ENCODE peak calls at places on chromosome 19, in eight cellular contexts. W is choroid plexus epithelial cell; C is HL-60; Y is left lung; P is naive thymus-derived CD4-positive, alpha-beta T cell; V is astrocyte of the cerebellum; M is stomach; L is lung. S is an unnamed sample.

GRCh38 chr19:44869728-44870470 is 21.2 kb upstream of the TOMM40 start:
- DNase-seq in L (no peak), C (peak), W (peak), M (no peak), P (no peak), V (peak), Y (peak), S (no peak)

GRCh38 chr19:1315470-1316166 is 29.9 kb downstream of the EFNA2 start:
- DNase-seq in W (peak), P (no peak), C (peak), Y (peak), M (peak), L (peak), V (no peak), S (no peak)

GRCh38 chr19:6709549-6709948 is 10.9 kb downstream of the C3 start:
- DNase-seq in W (no peak), C (no peak), V (no peak), Y (no peak), P (no peak), M (no peak), L (no peak), S (no peak)

GRCh38 chr19:40192758-40193586 is 1.7 kb downstream of the MAP3K10 start:
- DNase-seq in Y (no peak), L (no peak), W (no peak), M (no peak), P (no peak), C (no peak), V (no peak), S (no peak)

GRCh38 chr19:6233051-6233826 is 46.5 kb downstream of the MLLT1 start:
- DNase-seq in V (peak), P (no peak), L (peak), M (peak), Y (peak), C (no peak), W (no peak), S (no peak)

GRCh38 chr19:17103177-17103576 is 27.6 kb downstream of the MYO9B start:
- DNase-seq in Y (no peak), V (no peak), L (no peak), C (no peak), M (peak), W (peak), P (no peak), S (no peak)

GRCh38 chr19:52741951-52742485 is 7.2 kb upstream of the ZNF611 start:
- DNase-seq in W (no peak), L (no peak), M (no peak), V (no peak), Y (no peak), C (no peak), P (no peak), S (no peak)

GRCh38 chr19:36638862-36639510 is 27.7 kb downstream of the ZNF461 start:
- DNase-seq in L (no peak), W (peak), M (no peak), Y (no peak), V (no peak), P (no peak), C (no peak), S (no peak)

GRCh38 chr19:372306-372890 is 27.8 kb upstream of the MIER2 start:
- DNase-seq in V (peak), C (no peak), P (no peak), W (peak), M (peak), Y (no peak), L (no peak), S (no peak)

GRCh38 chr19:37929512-37929911 is 22.5 kb downstream of the SIPA1L3 start:
- DNase-seq in M (no peak), L (no peak), Y (no peak), V (no peak), C (no peak), W (no peak), P (no peak), S (no peak)

GRCh38 chr19:33446918-33447293 is 73.4 kb downstream of the CEBPG start:
- DNase-seq in M (no peak), V (no peak), P (no peak), C (no peak), W (no peak), L (no peak), Y (peak), S (no peak)

GRCh38 chr19:1650627-1651009 is 1.8 kb downstream of the TCF3 start:
- DNase-seq in V (no peak), C (no peak), Y (no peak), L (no peak), M (no peak), P (peak), W (peak), S (no peak)

GRCh38 chr19:406999-407491 is 1.9 kb downstream of the C2CD4C start:
- DNase-seq in M (no peak), W (no peak), Y (no peak), C (no peak), P (no peak), L (no peak), V (no peak), S (no peak)

GRCh38 chr19:40407714-40408600 is 5.2 kb downstream of the PRX start:
- DNase-seq in Y (no peak), L (no peak), M (no peak), W (no peak), V (no peak), C (peak), P (no peak), S (no peak)

GRCh38 chr19:15836345-15836594 is 20.8 kb upstream of the OR10H1 start:
- DNase-seq in V (no peak), P (no peak), W (peak), C (no peak), L (no peak), Y (no peak), M (no peak), S (no peak)

GRCh38 chr19:39218230-39219007 is 14.4 kb upstream of the SYCN start:
- DNase-seq in L (no peak), M (no peak), Y (no peak), V (no peak), C (no peak), W (no peak), P (no peak), S (no peak)

GRCh38 chr19:50465986-50466771 is 10.1 kb upstream of the EMC10 start:
- DNase-seq in M (peak), W (no peak), C (no peak), V (no peak), L (peak), P (no peak), Y (peak), S (no peak)

GRCh38 chr19:38993271-38993670 is 17.7 kb upstream of the FBXO17 start:
- DNase-seq in L (no peak), Y (no peak), W (peak), V (no peak), M (no peak), P (no peak), C (no peak), S (peak)

GRCh38 chr19:7397687-7398086 is 49.0 kb downstream of the ARHGEF18 start:
- DNase-seq in W (peak), P (no peak), M (no peak), L (no peak), Y (no peak), C (no peak), V (peak), S (peak)

GRCh38 chr19:41225238-41226052 is 6.4 kb downstream of the AXL start:
- DNase-seq in W (peak), P (peak), C (no peak), L (peak), Y (peak), M (peak), V (peak), S (peak)

GRCh38 chr19:34808566-34808965 is 35.6 kb upstream of the ZNF599 start:
- DNase-seq in C (no peak), M (no peak), P (no peak), L (no peak), V (peak), Y (no peak), W (peak), S (peak)

GRCh38 chr19:6610934-6611370 is 20.0 kb upstream of the CD70 start:
- DNase-seq in W (peak), Y (no peak), V (peak), P (no peak), C (no peak), L (no peak), M (no peak), S (peak)

GRCh38 chr19:47699360-47699917 is 13.8 kb upstream of the EHD2 start:
- DNase-seq in L (no peak), M (peak), C (peak), P (peak), Y (no peak), V (no peak), W (peak), S (no peak)

GRCh38 chr19:53015730-53016129 is 2.0 kb downstream of the ERVV-1 start:
- DNase-seq in C (no peak), V (no peak), Y (no peak), M (no peak), W (no peak), L (no peak), P (no peak), S (no peak)

GRCh38 chr19:16073988-16074387 is 2.3 kb upstream of the TPM4 start:
- DNase-seq in L (no peak), V (no peak), W (no peak), Y (peak), C (peak), M (no peak), P (peak), S (no peak)

GRCh38 chr19:1668048-1668338 is 15.6 kb upstream of the TCF3 start:
- DNase-seq in P (no peak), M (no peak), W (no peak), C (no peak), Y (no peak), L (no peak), V (no peak), S (no peak)

GRCh38 chr19:47124937-47125668 is 5.5 kb upstream of the SAE1 start:
- DNase-seq in W (peak), V (no peak), C (peak), Y (no peak), M (no peak), L (no peak), P (peak), S (no peak)

GRCh38 chr19:46386996-46387712 is 26.2 kb downstream of the CCDC8 start:
- DNase-seq in Y (no peak), V (no peak), M (no peak), W (no peak), L (no peak), P (no peak), C (no peak), S (no peak)

GRCh38 chr19:48918801-48919247 is 14.7 kb upstream of the DHDH start:
- DNase-seq in L (no peak), W (peak), M (no peak), C (peak), P (no peak), Y (no peak), V (no peak), S (no peak)

GRCh38 chr19:38227272-38228004 is 3.4 kb upstream of the DPF1 start:
- DNase-seq in Y (no peak), C (no peak), M (no peak), V (no peak), W (no peak), L (no peak), P (no peak), S (no peak)

GRCh38 chr19:33449799-33450198 is 71.8 kb downstream of the PEPD start:
- DNase-seq in W (no peak), C (no peak), L (no peak), P (no peak), Y (peak), M (no peak), V (no peak), S (no peak)

GRCh38 chr19:39434123-39435076 is 1.3 kb downstream of the RPS16 start:
- DNase-seq in L (no peak), W (no peak), Y (no peak), M (no peak), C (no peak), P (no peak), V (no peak), S (no peak)

GRCh38 chr19:57615346-57615745 is 1.3 kb downstream of the ZNF134 start:
- DNase-seq in W (peak), C (no peak), V (no peak), P (no peak), Y (no peak), L (no peak), M (no peak), S (no peak)

GRCh38 chr19:27860309-27860934 is 1352.5 kb downstream of the UQCRFS1 start:
- DNase-seq in M (no peak), C (no peak), P (no peak), W (no peak), V (no peak), Y (no peak), L (no peak), S (no peak)

GRCh38 chr19:48639483-48640375 is 2.5 kb upstream of the DBP start:
- DNase-seq in P (no peak), L (no peak), M (no peak), V (no peak), W (no peak), Y (no peak), C (no peak), S (no peak)

GRCh38 chr19:35153701-35154534 is 617 bp upstream of the FXYD5 start:
- DNase-seq in C (peak), M (peak), L (no peak), Y (no peak), W (peak), V (no peak), P (peak), S (no peak)

GRCh38 chr19:31357315-31357673 is 8.1 kb upstream of the TSHZ3 start:
- DNase-seq in L (no peak), Y (no peak), V (no peak), C (no peak), P (no peak), M (no peak), W (no peak), S (no peak)
- H3K4me3 ChIP-seq in L (no peak), Y (no peak), V (no peak), C (no peak), P (no peak), M (no peak), W (no peak), S (no peak)

DNA sequence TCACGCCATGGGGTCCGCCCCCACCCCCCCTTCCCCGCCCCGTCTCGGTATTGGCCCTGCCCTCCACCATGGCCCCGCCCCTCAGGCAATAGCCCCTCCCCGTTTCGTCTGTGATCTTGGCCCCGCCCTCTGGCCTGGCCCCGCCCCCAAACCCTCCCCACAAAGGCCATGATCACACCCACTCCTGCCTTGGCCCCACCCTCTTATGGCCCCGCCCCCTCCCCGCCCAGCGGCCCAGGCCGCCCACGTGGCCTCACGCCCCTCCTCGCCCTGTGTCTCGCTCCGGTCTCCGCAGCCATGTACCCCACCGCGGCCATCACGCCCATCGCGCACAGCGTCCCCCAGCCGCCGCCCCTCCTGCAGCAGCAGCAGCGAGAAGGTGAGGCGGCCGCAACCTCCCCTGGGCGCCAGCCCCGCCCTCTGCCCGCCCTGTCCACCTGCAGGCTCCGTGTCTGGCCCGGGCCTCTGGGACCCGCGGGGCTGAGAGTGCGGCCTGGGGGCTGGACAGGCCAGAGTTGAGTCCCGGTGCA is 61.3 kb downstream of the CELF5 start:
- DNase-seq in C (no peak), W (no peak), L (no peak), Y (no peak), M (no peak), V (no peak), P (no peak), S (no peak)
- H3K4me3 ChIP-seq in C (no peak), W (no peak), L (no peak), Y (peak), M (peak), V (no peak), P (no peak), S (no peak)

DNA sequence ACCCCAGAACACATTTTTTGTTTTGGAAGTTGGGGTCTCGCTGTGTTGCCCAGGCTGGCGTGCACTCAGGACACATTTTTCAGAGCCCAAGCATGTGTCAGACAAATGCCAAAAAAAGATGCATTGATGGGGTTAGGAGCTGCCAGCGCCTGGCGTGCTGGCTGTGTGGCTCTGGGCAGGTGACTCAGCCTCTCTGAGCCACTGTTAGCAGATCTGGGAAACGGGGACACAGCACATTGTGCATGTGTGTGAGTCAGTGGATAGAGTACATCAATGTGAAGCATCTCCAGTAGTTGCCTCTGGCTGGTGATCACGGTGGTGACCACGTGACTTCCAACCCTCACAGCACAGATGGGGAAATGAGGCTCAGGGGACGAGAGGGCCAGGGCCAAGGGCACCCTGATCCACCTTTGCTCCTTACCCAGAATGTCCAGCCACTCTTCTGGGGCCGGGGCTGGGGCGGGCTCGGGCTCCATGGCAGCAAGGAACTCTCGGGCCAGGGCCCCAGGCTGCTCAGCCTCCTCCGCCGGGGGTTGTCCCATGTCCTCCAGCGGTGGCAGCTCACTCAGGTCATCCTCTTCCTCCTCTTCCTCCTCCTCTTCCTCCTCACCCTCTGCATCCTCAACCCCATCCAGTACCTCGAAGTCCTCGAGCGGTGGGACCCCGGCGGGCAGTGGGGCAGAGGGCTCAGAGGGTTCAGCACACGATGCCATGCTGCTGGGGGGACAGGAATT is 1.9 kb downstream of the FKBP8 start:
- DNase-seq in W (no peak), L (no peak), C (no peak), P (no peak), Y (no peak), M (no peak), V (no peak), S (no peak)
- H3K4me3 ChIP-seq in W (peak), L (no peak), C (no peak), P (no peak), Y (no peak), M (no peak), V (peak), S (no peak)

GRCh38 chr19:55656552-55656951 is 1.7 kb downstream of the U2AF2 start:
- DNase-seq in M (no peak), C (no peak), V (no peak), Y (no peak), P (no peak), W (no peak), L (no peak), S (no peak)
- H3K4me3 ChIP-seq in M (peak), C (peak), V (peak), Y (peak), P (peak), W (peak), L (no peak), S (peak)

DNA sequence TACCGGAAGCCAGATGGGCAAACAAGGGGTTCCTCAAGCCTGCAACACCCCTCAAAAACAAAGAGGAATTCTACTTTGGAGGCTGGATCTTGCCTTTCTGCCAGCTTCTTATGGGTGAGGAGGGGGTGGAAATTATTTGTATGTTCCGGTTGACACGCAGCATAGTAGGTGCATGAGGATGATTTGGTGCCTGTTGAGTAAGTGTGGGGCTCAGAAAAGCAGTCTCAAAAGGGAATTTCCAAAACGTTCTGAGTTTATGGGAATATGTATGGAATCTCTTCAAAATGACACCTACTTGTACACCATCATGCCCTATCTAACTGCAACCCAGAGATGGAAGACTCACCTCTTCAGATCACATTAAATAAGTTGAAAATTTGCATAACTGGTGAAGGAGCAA is 3.0 kb upstream of the TECR start:
- DNase-seq in W (no peak), V (no peak), L (no peak), C (no peak), P (no peak), M (no peak), Y (no peak), S (no peak)
- H3K4me3 ChIP-seq in W (no peak), V (no peak), L (no peak), C (no peak), P (no peak), M (no peak), Y (no peak), S (no peak)

DNA sequence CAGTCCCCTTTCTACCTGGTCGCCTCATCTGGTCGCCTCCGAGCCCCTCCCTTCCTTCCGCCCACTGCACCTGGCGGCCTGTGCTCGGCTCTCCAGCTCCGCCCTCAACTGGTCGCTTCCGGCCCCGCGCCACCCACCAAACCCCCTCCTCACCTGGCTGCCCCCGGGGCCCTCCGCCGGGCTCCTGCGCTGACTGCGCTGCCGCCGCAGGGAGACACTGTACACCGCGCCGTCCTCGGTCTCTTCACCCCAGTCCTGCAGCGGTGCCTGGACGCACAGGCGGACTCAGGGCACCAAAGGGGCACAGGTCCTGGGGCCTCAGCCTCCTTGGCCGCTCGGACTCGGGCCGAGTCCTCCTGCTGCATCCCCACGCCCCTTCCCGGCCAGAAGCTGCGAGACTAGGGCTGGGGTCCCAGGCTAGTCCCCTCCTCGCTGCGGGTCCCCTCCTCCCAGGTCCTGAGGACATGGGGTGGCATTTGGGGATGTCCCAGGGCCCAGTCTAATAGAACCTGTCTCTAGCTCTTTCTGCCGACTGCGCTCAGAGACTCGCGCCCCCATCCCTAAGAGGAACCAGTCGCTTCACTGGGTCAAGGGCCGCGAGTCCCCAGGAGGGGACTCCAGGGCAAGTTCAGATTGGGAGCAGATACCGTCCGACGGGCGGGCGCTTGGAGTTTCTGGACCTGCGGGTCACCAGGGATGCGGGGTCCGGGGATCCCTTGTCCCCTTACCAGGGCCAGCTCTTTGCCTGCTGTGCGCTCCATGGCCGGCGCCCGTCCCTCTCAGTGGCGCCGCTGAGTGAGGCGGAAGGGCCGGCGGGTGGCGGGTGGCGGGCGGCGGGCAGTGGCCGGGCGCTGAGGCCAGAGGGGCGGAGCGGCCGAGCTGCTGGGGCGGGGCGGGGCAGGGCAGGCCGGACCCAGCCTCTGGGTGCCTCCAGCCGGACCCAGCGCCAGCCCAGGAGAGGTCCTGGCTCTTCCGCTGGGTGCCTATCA is at the start of gene RGL3:
- DNase-seq in P (no peak), L (peak), W (no peak), C (no peak), V (no peak), M (peak), Y (peak), S (no peak)
- H3K4me3 ChIP-seq in P (no peak), L (peak), W (no peak), C (no peak), V (no peak), M (peak), Y (peak), S (peak)